ENCODE peak calls at places on chromosomes 4 and X, in nine cellular contexts. U is thyroid gland, X is HAP-1, Y is tibial artery, V is A673, H is thoracic aorta, O is psoas muscle, C is suprapubic skin, N is upper lobe of right lung. I is an unnamed sample.

GRCh38 chrX:99914676-99915075 is 495.4 kb downstream of the PCDH19 start:
- DNase-seq in U (no peak), X (no peak), Y (no peak), V (no peak), H (no peak), O (no peak), C (no peak), N (no peak), I (no peak)

GRCh38 chr4:134708026-134708425 is 506.4 kb upstream of the PABPC4L start:
- DNase-seq in U (no peak), X (no peak), Y (no peak), V (no peak), H (no peak), O (no peak), C (no peak), N (no peak), I (no peak)

GRCh38 chrX:79506001-79506400 is 138.9 kb upstream of the ITM2A start:
- DNase-seq in U (no peak), X (no peak), Y (no peak), V (no peak), H (no peak), O (no peak), C (no peak), N (no peak), I (no peak)

GRCh38 chrX:55796496-55796895 is 78.9 kb downstream of the RRAGB start:
- DNase-seq in U (no peak), X (no peak), Y (no peak), V (no peak), H (no peak), O (no peak), C (no peak), N (no peak), I (no peak)

GRCh38 chr4:10461091-10461849 is 4.0 kb upstream of the ZNF518B start:
- DNase-seq in U (peak; percentile 50), X (peak; percentile 47), Y (peak; percentile 31), V (no peak), H (no peak), O (peak; percentile 67), C (no peak), N (peak; percentile 82), I (no peak)

GRCh38 chr4:186684889-186685309 is 38.8 kb downstream of the FAT1 start:
- DNase-seq in U (no peak), X (no peak), Y (no peak), V (no peak), H (no peak), O (no peak), C (no peak), N (no peak), I (peak; percentile 81)

GRCh38 chrX:16745659-16746058 is 26.2 kb downstream of the SYAP1 start:
- DNase-seq in U (no peak), X (no peak), Y (no peak), V (no peak), H (no peak), O (no peak), C (no peak), N (no peak), I (no peak)

GRCh38 chrX:101219116-101219839 is at the start of gene DRP2:
- DNase-seq in U (no peak), X (no peak), Y (no peak), V (no peak), H (no peak), O (no peak), C (no peak), N (no peak), I (no peak)

GRCh38 chrX:39162322-39162721 is 361.1 kb downstream of the MID1IP1 start:
- DNase-seq in U (no peak), X (no peak), Y (no peak), V (no peak), H (no peak), O (peak; percentile 60), C (no peak), N (peak; percentile 67), I (no peak)

GRCh38 chrX:133475521-133475920 is 60.2 kb upstream of the GPC4 start:
- DNase-seq in U (no peak), X (no peak), Y (no peak), V (no peak), H (no peak), O (no peak), C (no peak), N (no peak), I (no peak)

GRCh38 chrX:109172091-109172602 is 309.7 kb downstream of the GUCY2F start:
- DNase-seq in U (no peak), X (no peak), Y (no peak), V (no peak), H (no peak), O (no peak), C (no peak), N (no peak), I (no peak)

GRCh38 chrX:120517936-120518335 is 42.8 kb downstream of the CUL4B start:
- DNase-seq in U (no peak), X (peak; percentile 64), Y (no peak), V (no peak), H (no peak), O (no peak), C (no peak), N (no peak), I (no peak)

GRCh38 chr4:30716671-30717207 is 3.4 kb upstream of the PCDH7 start:
- DNase-seq in U (peak; percentile 24), X (peak; percentile 28), Y (no peak), V (no peak), H (no peak), O (no peak), C (no peak), N (no peak), I (no peak)

GRCh38 chr4:185741795-185742194 is 70.2 kb downstream of the SORBS2 start:
- DNase-seq in U (peak; percentile 33), X (no peak), Y (no peak), V (no peak), H (no peak), O (no peak), C (no peak), N (no peak), I (no peak)

GRCh38 chrX:11766487-11766886 is 8.4 kb downstream of the MSL3 start:
- DNase-seq in U (no peak), X (no peak), Y (no peak), V (no peak), H (no peak), O (no peak), C (no peak), N (no peak), I (no peak)

GRCh38 chrX:11760958-11761357 is 2.9 kb downstream of the MSL3 start:
- DNase-seq in U (no peak), X (no peak), Y (no peak), V (no peak), H (no peak), O (no peak), C (no peak), N (no peak), I (no peak)

GRCh38 chrX:11765449-11765848 is 7.4 kb downstream of the MSL3 start:
- DNase-seq in U (no peak), X (no peak), Y (no peak), V (no peak), H (no peak), O (no peak), C (no peak), N (no peak), I (no peak)

GRCh38 chrX:11768039-11768438 is 10.0 kb downstream of the MSL3 start:
- DNase-seq in U (no peak), X (no peak), Y (no peak), V (no peak), H (no peak), O (no peak), C (no peak), N (no peak), I (no peak)

GRCh38 chrX:11764602-11765067 is 6.6 kb downstream of the MSL3 start:
- DNase-seq in U (no peak), X (no peak), Y (no peak), V (no peak), H (no peak), O (no peak), C (no peak), N (no peak), I (no peak)
- H3K36me3 ChIP-seq in U (peaks cover 36% of the 10 kb centered on the region), X (peaks cover 67% of the 10 kb centered on the region), Y (peaks cover 51% of the 10 kb centered on the region), V (peaks cover 14% of the 10 kb centered on the region), H (peaks cover 6% of the 10 kb centered on the region), O (peaks cover 84% of the 10 kb centered on the region), C (peaks cover 60% of the 10 kb centered on the region), N (peaks cover 59% of the 10 kb centered on the region), I (no peaks in the 10 kb centered on the region)

GRCh38 chr4:17587094-17587822 is 10.3 kb downstream of the LAP3 start:
- DNase-seq in U (no peak), X (no peak), Y (no peak), V (no peak), H (no peak), O (no peak), C (no peak), N (no peak), I (no peak)

GRCh38 chr4:17583944-17584343 is 6.9 kb downstream of the LAP3 start:
- DNase-seq in U (no peak), X (no peak), Y (no peak), V (no peak), H (no peak), O (no peak), C (no peak), N (no peak), I (no peak)

GRCh38 chr4:17584502-17585213 is 7.7 kb downstream of the LAP3 start:
- DNase-seq in U (no peak), X (no peak), Y (no peak), V (no peak), H (no peak), O (no peak), C (no peak), N (no peak), I (no peak)

GRCh38 chr4:17589355-17589754 is 12.4 kb downstream of the LAP3 start:
- DNase-seq in U (no peak), X (no peak), Y (no peak), V (no peak), H (no peak), O (no peak), C (no peak), N (no peak), I (no peak)
- H3K36me3 ChIP-seq in U (peaks cover 49% of the 10 kb centered on the region), X (peaks cover 91% of the 10 kb centered on the region), Y (peaks cover 90% of the 10 kb centered on the region), V (peaks cover 14% of the 10 kb centered on the region), H (peaks cover 27% of the 10 kb centered on the region), O (peaks cover 96% of the 10 kb centered on the region), C (peaks cover 80% of the 10 kb centered on the region), N (peaks cover 98% of the 10 kb centered on the region), I (no peaks in the 10 kb centered on the region)

DNA sequence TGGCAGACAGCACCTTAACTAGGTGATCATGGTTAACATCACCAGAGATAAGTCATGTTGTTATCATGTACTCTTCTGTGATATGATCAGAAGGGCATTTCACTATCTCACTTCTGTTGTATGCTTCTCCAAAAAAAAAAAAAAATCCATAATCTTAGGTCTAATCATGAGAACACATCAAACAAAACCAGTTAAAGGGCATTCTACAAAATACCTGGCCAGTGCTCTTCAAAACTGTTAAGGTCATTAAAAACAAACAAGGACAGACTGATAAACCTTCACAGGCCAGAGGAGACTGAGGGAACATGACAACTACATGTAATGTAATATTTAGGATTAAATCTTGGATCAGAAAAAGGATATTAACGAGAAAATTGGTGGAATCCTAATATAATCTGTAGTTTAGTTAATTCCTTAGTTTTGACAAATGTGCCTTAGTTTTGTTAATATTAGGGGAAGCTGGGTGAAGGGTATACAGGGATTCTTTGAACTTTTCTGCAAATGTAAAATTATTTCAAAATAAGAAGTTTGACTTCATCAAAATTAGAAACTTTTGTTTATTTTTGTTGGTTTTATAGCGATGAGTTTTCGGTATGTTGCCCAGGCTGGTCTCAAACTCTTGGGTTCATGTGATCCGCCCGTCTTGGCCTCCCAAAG is 18.0 kb downstream of the RBM10 start:
- DNase-seq in U (no peak), X (no peak), Y (no peak), V (no peak), H (no peak), O (no peak), C (peak; percentile 18), N (no peak), I (no peak)
- H3K36me3 ChIP-seq in U (no peaks in the 10 kb centered on the region), X (peaks cover 25% of the 10 kb centered on the region), Y (peaks cover 5% of the 10 kb centered on the region), V (peaks cover 3% of the 10 kb centered on the region), H (no peaks in the 10 kb centered on the region), O (peaks cover 4% of the 10 kb centered on the region), C (no peaks in the 10 kb centered on the region), N (no peaks in the 10 kb centered on the region), I (no peaks in the 10 kb centered on the region)

GRCh38 chr4:87491436-87491835 is 37.7 kb downstream of the SPARCL1 start:
- DNase-seq in U (no peak), X (no peak), Y (no peak), V (no peak), H (no peak), O (no peak), C (no peak), N (no peak), I (no peak)
- H3K36me3 ChIP-seq in U (no peaks in the 10 kb centered on the region), X (no peaks in the 10 kb centered on the region), Y (peaks cover 74% of the 10 kb centered on the region), V (no peaks in the 10 kb centered on the region), H (peaks cover 72% of the 10 kb centered on the region), O (peaks cover 42% of the 10 kb centered on the region), C (peaks cover 3% of the 10 kb centered on the region), N (peaks cover 53% of the 10 kb centered on the region), I (no peaks in the 10 kb centered on the region)